ENCODE peak calls at places on chromosomes 7 and 10, in four cellular contexts. G is GM12865, I is mammary epithelial cell, X is ACHN. Z is an unnamed sample.

GRCh38 chr7:20330176-20330796 is 414 bp upstream of the ITGB8 start:
- DNase-seq in G (peak; percentile 87), X (peak; percentile 97), I (peak; percentile 97), Z (peak; percentile 68)

GRCh38 chr7:129771928-129772479 is 160.5 kb downstream of the NRF1 start:
- DNase-seq in G (no peak), I (no peak), X (no peak), Z (no peak)

GRCh38 chr7:158581440-158582088 is 6.1 kb downstream of the PTPRN2 start:
- DNase-seq in X (no peak), G (no peak), I (no peak), Z (peak; percentile 49)

GRCh38 chr10:5252177-5253037 is 55.8 kb downstream of the AKR1C4 start:
- DNase-seq in G (no peak), X (no peak), I (no peak), Z (no peak)

GRCh38 chr10:91690412-91690811 is 57.5 kb upstream of the PPP1R3C start:
- DNase-seq in I (no peak), G (no peak), X (no peak), Z (no peak)

GRCh38 chr7:44981035-44981706 is 2.4 kb upstream of the MYO1G start:
- DNase-seq in X (no peak), I (no peak), G (peak; percentile 57), Z (peak; percentile 77)

GRCh38 chr7:4261038-4261960 is 420.8 kb upstream of the FOXK1 start:
- DNase-seq in X (no peak), I (no peak), G (no peak), Z (no peak)

GRCh38 chr10:114022292-114022691 is 21.4 kb upstream of the ADRB1 start:
- DNase-seq in I (no peak), X (no peak), G (no peak), Z (no peak)

GRCh38 chr7:105107458-105107857 is 93.5 kb downstream of the KMT2E start:
- DNase-seq in I (no peak), G (no peak), X (no peak), Z (no peak)

GRCh38 chr7:68400783-68401182 is 1197.5 kb upstream of the AUTS2 start:
- DNase-seq in I (no peak), X (no peak), G (no peak), Z (no peak)

GRCh38 chr7:67407351-67407750 is 410.7 kb downstream of the TYW1 start:
- DNase-seq in X (no peak), G (no peak), I (no peak), Z (no peak)

GRCh38 chr10:51972733-51973346 is 273.4 kb upstream of the CSTF2T start:
- DNase-seq in I (no peak), X (no peak), G (no peak), Z (no peak)

GRCh38 chr10:30231071-30231652 is 117.9 kb downstream of the MTPAP start:
- DNase-seq in G (no peak), I (no peak), X (no peak), Z (no peak)

GRCh38 chr7:27697861-27698430 is 35.3 kb upstream of the HIBADH start:
- DNase-seq in G (peak; percentile 52), X (peak; percentile 22), I (peak; percentile 41), Z (peak; percentile 75)

Z was measured in Karpas-422.